ENCODE peak calls at places on chromosomes 6 and 20, in five cellular contexts. B is Karpas-422, R is endothelial cell of umbilical vein, T is GM23248, U is IMR-90. L is an unnamed sample.

GRCh38 chr6:39937686-39938333 is 3.5 kb upstream of the MOCS1 start:
- DNase-seq in B (no peak), R (no peak), T (no peak), U (no peak), L (no peak)

GRCh38 chr6:116139917-116140316 is 14.0 kb upstream of the COL10A1 start:
- DNase-seq in B (no peak), R (no peak), T (no peak), U (no peak), L (no peak)

GRCh38 chr6:106108129-106108528 is 22.0 kb downstream of the PRDM1 start:
- DNase-seq in B (no peak), R (no peak), T (no peak), U (no peak), L (no peak)

GRCh38 chr6:146860583-146860982 is 261.8 kb downstream of the ADGB start:
- DNase-seq in B (no peak), R (no peak), T (no peak), U (no peak), L (no peak)

GRCh38 chr20:43662943-43663655 is 3.8 kb upstream of the MYBL2 start:
- DNase-seq in B (no peak), R (no peak), T (peak), U (peak), L (no peak)

GRCh38 chr6:134908906-134909516 is 40.9 kb downstream of the ALDH8A1 start:
- DNase-seq in B (no peak), R (peak), T (peak), U (peak), L (no peak)

GRCh38 chr20:16260911-16261310 is 312.3 kb downstream of the KIF16B start:
- DNase-seq in B (no peak), R (no peak), T (peak), U (no peak), L (no peak)

GRCh38 chr6:72849346-72849745 is 227.5 kb downstream of the KCNQ5 start:
- DNase-seq in B (no peak), R (no peak), T (no peak), U (peak), L (no peak)

GRCh38 chr6:7151381-7151780 is 43.6 kb downstream of the RREB1 start:
- DNase-seq in B (no peak), R (no peak), T (no peak), U (no peak), L (no peak)
- H3K9ac ChIP-seq in B (no peak), R (no peak), T (no peak), U (no peak), L (no peak)

GRCh38 chr20:3781153-3781910 is at the start of gene SPEF1:
- DNase-seq in B (peak), R (peak), T (peak), U (peak), L (peak)
- H2AFZ ChIP-seq in B (no peak), R (no peak), T (peak), U (peak), L (peak)

DNA sequence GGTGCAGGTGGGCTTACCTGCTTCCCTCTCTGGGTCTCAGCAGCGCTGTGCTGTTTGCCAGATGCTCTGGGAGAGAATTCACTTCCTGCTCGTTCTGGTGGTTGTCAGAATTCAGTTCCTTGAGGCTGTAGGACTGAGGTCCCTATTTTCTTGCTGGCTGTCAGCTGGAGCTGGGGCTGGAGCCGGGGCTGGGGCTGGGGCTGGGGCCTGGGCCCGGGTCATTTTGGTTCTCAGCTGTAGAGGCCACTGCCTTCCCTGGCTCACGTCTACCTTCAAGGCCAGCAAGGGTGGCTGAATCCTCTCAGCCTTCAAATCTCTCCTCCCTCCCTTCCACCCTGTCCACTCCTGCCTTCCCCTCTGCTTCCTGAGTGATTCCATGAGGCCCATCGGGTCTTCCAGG is 16.8 kb upstream of the PHACTR3 start:
- DNase-seq in B (no peak), R (no peak), T (no peak), U (no peak), L (no peak)
- H3K9ac ChIP-seq in B (no peak), R (no peak), T (no peak), U (no peak), L (no peak)

GRCh38 chr20:47501483-47502270 is at the start of gene NCOA3:
- DNase-seq in B (peak), R (peak), T (peak), U (peak), L (peak)
- H2AFZ ChIP-seq in B (peak), R (peak), T (peak), U (peak), L (peak)

DNA sequence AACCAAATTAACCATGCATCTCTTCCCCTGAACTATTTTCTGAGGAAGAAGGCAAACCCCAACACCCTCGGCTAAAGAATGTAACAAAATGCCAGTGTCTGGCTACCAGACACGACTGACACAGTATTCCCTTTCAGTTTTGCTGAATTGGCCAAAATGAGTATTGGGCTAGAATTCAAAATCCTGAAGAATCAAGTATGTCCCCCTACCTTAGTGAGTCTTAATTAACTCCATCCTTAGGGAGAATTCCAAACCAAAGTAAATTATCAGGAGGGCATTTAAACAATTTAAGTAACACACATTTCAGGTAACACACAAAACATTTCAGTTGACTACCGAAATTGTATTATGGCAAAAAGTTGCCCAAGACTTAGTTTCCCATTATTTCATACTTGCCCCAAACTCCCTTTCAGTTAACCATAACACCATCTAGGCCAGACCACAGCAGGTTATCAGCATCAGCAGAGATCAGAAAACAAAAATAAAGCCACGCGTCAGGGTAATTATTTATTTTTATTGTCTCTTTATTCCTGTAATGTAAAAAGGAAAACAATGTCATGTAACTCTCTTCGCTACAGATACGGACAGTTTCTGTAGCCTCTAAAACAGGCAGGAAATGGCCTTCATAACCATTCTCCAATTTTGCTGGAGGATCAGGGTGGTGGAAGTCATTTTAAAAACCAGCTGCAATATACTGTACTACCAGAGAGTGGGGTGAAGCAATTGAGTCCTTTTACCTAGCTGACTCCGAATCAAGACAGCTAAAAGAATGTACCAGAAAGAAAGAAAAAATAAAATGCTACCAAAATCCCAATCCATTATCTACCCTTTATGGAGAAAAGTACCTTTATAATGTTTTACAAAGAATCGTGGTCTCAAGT is 1.9 kb downstream of the SNX5 start:
- DNase-seq in B (peak), R (peak), T (peak), U (peak), L (peak)
- H3K9ac ChIP-seq in B (peak), R (peak), T (peak), U (peak), L (peak)

GRCh38 chr6:142518761-142519160 is 217.0 kb downstream of the ADGRG6 start:
- DNase-seq in B (no peak), R (no peak), T (no peak), U (no peak), L (no peak)
- H2AFZ ChIP-seq in B (no peak), R (no peak), T (no peak), U (no peak), L (no peak)

GRCh38 chr6:15551262-15551661 is 111.6 kb downstream of the DTNBP1 start:
- DNase-seq in B (no peak), R (peak), T (no peak), U (no peak), L (no peak)
- H3K9ac ChIP-seq in B (no peak), R (no peak), T (no peak), U (no peak), L (no peak)